ENCODE peak calls at places on chromosomes 4 and X, in eight cellular contexts. Y, J, P, K, M, E, U and C are unnamed samples.

GRCh38 chr4:163558539-163559044 is 64.1 kb downstream of the TMA16 start:
- DNase-seq in E (no peak), P (no peak), K (no peak), Y (peak; percentile 37), U (no peak), M (peak; percentile 54), J (no peak), C (no peak)

GRCh38 chr4:156898373-156899117 is 73.1 kb downstream of the PDGFC start:
- DNase-seq in U (no peak), Y (no peak), E (no peak), P (no peak), J (no peak), K (peak; percentile 29), M (no peak), C (no peak)

GRCh38 chr4:40954119-40954668 is 204.4 kb downstream of the NSUN7 start:
- DNase-seq in P (no peak), E (no peak), M (no peak), J (no peak), U (no peak), K (no peak), Y (no peak), C (no peak)

GRCh38 chrX:24314019-24314635 is at the start of gene SUPT20HL2:
- DNase-seq in P (no peak), E (no peak), Y (no peak), K (no peak), U (no peak), J (no peak), M (no peak), C (no peak)

GRCh38 chr4:150236626-150237025 is 158.4 kb downstream of the DCLK2 start:
- DNase-seq in Y (no peak), U (no peak), K (peak; percentile 66), P (no peak), M (no peak), J (no peak), E (no peak), C (no peak)

GRCh38 chr4:178823673-178824072 is 1381.4 kb upstream of the AGA start:
- DNase-seq in M (no peak), U (no peak), E (no peak), J (no peak), K (peak; percentile 7), Y (no peak), P (no peak), C (no peak)

GRCh38 chrX:48468693-48469691 is 1.1 kb downstream of the SLC38A5 start:
- DNase-seq in M (no peak), U (no peak), Y (no peak), K (no peak), J (no peak), P (no peak), E (no peak), C (peak; percentile 76)

GRCh38 chrX:68292471-68292870 is 140.8 kb downstream of the OPHN1 start:
- DNase-seq in E (no peak), M (no peak), Y (no peak), J (no peak), U (no peak), K (peak; percentile 29), P (no peak), C (peak; percentile 43)

GRCh38 chr4:123244233-123244632 is 152.4 kb upstream of the SPRY1 start:
- DNase-seq in Y (peak; percentile 67), E (no peak), U (no peak), K (peak; percentile 65), J (peak; percentile 69), M (peak; percentile 69), P (peak; percentile 51), C (no peak)

GRCh38 chr4:123616970-123617392 is 220.4 kb downstream of the SPRY1 start:
- DNase-seq in J (peak; percentile 84), P (peak; percentile 31), U (peak; percentile 41), M (peak; percentile 77), K (no peak), Y (peak; percentile 59), E (peak; percentile 34), C (no peak)

GRCh38 chrX:115583730-115584004 is 22.7 kb downstream of the PLS3 start:
- DNase-seq in Y (no peak), P (no peak), M (no peak), K (no peak), J (no peak), U (no peak), E (no peak), C (no peak)

GRCh38 chr4:55355555-55355954 is 9.5 kb downstream of the SRD5A3 start:
- DNase-seq in K (no peak), Y (no peak), U (no peak), M (no peak), P (no peak), J (no peak), E (no peak), C (no peak)

GRCh38 chr4:56244681-56245080 is 142.6 kb downstream of the AASDH start:
- DNase-seq in K (no peak), M (no peak), J (no peak), P (no peak), Y (no peak), U (no peak), E (no peak), C (no peak)

GRCh38 chr4:88659061-88659889 is 38.4 kb downstream of the NAP1L5 start:
- DNase-seq in U (peak; percentile 62), E (peak; percentile 45), Y (peak; percentile 43), K (peak; percentile 77), P (no peak), M (no peak), J (peak; percentile 34), C (peak; percentile 80)

GRCh38 chrX:11787564-11787963 is 29.5 kb downstream of the MSL3 start:
- DNase-seq in U (peak; percentile 49), Y (peak; percentile 58), E (peak; percentile 64), J (peak; percentile 37), P (peak; percentile 41), M (peak; percentile 54), K (peak; percentile 33), C (peak; percentile 95)

GRCh38 chrX:10759400-10759799 is 139.0 kb upstream of the MID1 start:
- DNase-seq in Y (no peak), P (no peak), K (no peak), J (no peak), M (no peak), E (no peak), U (no peak), C (peak; percentile 72)

GRCh38 chrX:104318330-104319009 is 63.7 kb upstream of the ESX1 start:
- DNase-seq in M (no peak), Y (no peak), J (no peak), K (peak; percentile 57), P (no peak), U (peak; percentile 56), E (no peak), C (no peak)

GRCh38 chr4:121069419-121069818 is 2.9 kb downstream of the NDNF start:
- DNase-seq in U (no peak), K (no peak), E (no peak), Y (no peak), M (no peak), J (no peak), P (no peak), C (no peak)

GRCh38 chr4:112759313-112759712 is 122.4 kb downstream of the LARP7 start:
- DNase-seq in K (no peak), U (no peak), M (no peak), J (no peak), Y (no peak), E (no peak), P (no peak), C (peak; percentile 85)

GRCh38 chr4:151415978-151416377 is 7.0 kb downstream of the FHIP1A start:
- DNase-seq in P (no peak), U (no peak), K (peak; percentile 50), Y (no peak), E (no peak), J (no peak), M (no peak), C (no peak)

GRCh38 chr4:185265942-185266341 is 56.5 kb downstream of the SNX25 start:
- DNase-seq in M (no peak), P (no peak), Y (no peak), U (no peak), J (no peak), E (no peak), K (peak; percentile 82), C (no peak)

GRCh38 chrX:22220941-22221340 is 51.8 kb upstream of the CBLL2 start:
- DNase-seq in P (no peak), M (no peak), K (peak; percentile 88), E (no peak), Y (no peak), J (no peak), U (no peak), C (no peak)

GRCh38 chr4:38509551-38509950 is 154.4 kb upstream of the KLF3 start:
- DNase-seq in J (no peak), Y (no peak), K (no peak), U (no peak), E (no peak), M (no peak), P (no peak), C (no peak)

GRCh38 chrX:1325515-1326116 is 11.0 kb upstream of the IL3RA start:
- DNase-seq in K (no peak), E (no peak), M (no peak), J (no peak), U (no peak), Y (no peak), P (no peak), C (no peak)
- H3K4me3 ChIP-seq in K (no peak overlapping the region), E (no peak overlapping the region), M (no peak overlapping the region), J (no peak overlapping the region), U (no peak overlapping the region), Y (no peak overlapping the region), P (no peak overlapping the region), C (no peak overlapping the region)

DNA sequence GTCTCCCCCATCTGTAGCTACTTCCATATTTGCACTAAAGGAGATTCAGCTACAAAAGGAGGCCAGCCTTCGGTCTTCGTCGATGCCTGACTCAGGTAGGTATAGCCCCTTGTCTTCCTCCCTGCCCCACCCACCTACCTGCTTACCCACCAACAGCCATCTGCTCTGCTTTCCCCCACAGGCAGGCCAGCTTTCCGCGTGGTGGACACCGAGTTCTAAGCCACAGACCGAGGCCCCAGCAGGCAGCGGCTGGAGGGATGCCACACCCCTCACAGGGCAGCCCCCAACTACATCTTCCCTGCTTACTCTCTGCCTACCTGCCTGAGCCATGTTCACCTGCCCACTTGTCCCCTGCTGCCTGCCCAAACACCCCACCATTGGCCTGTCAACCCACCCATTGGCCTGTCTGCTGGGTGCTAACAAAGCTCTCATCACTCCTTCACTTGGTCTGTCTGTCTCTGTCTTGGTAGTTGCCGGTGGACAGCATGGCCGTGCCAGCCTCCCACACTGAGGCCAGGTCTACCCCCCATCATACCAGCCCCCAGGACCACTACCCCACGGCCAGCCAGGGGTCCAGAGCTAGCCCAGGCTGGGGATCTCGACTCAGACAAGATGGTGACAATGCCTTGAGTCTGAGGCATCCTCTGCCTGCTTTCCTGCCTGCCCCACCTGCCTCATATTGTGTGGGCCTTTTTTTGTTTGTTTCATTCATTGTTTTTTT is 4.1 kb upstream of the USP11 start:
- DNase-seq in U (no peak), Y (no peak), E (no peak), K (no peak), P (no peak), J (no peak), M (no peak), C (no peak)
- H3K36me3 ChIP-seq in U (no peaks in the 10 kb centered on the region), Y (peaks cover 53% of the 10 kb centered on the region), E (peaks cover 19% of the 10 kb centered on the region), K (peaks cover 46% of the 10 kb centered on the region), P (peaks cover 7% of the 10 kb centered on the region), J (peaks cover 53% of the 10 kb centered on the region), M (peaks cover 50% of the 10 kb centered on the region), C (peaks cover 39% of the 10 kb centered on the region)

GRCh38 chr4:182189107-182189878 is 53.9 kb upstream of the TENM3 start:
- DNase-seq in U (no peak), Y (no peak), P (no peak), J (no peak), K (peak; percentile 94), M (no peak), E (no peak), C (no peak)
- H3K4me3 ChIP-seq in U (no peak overlapping the region), Y (no peak overlapping the region), P (no peak overlapping the region), J (no peak overlapping the region), K (no peak overlapping the region), M (no peak overlapping the region), E (no peak overlapping the region), C (no peak overlapping the region)

GRCh38 chr4:73092868-73093267 is 23.4 kb upstream of the COX18 start:
- DNase-seq in J (no peak), U (no peak), E (no peak), P (no peak), M (no peak), K (no peak), Y (no peak), C (no peak)
- H3K36me3 ChIP-seq in J (peaks cover 87% of the 10 kb centered on the region), U (no peaks in the 10 kb centered on the region), E (peaks cover 86% of the 10 kb centered on the region), P (no peaks in the 10 kb centered on the region), M (peaks cover 77% of the 10 kb centered on the region), K (peaks cover 27% of the 10 kb centered on the region), Y (peaks cover 48% of the 10 kb centered on the region), C (peaks cover 73% of the 10 kb centered on the region)